ENCODE peak calls at places on chromosome 22, in seven cellular contexts. Y is NCI-H1105; S is HAP-1; R is RCC 7860; B is activated effector memory CD4-positive, alpha-beta T cell treated with Interleukin-2 at 50 U/mL for 16 hours; W is nephron progenitor cell; H is HTR-8/SVneo. C is an unnamed sample.

GRCh38 chr22:41021655-41022454 is 70.5 kb upstream of the EP300 start:
- DNase-seq in B (peak), R (peak), S (peak), W (peak), H (peak), Y (peak), C (peak)

GRCh38 chr22:26364066-26365015 is 64.7 kb upstream of the ASPHD2 start:
- DNase-seq in B (peak), H (peak), S (peak), Y (peak), R (peak), W (peak), C (peak)

GRCh38 chr22:44646668-44647067 is 55.3 kb upstream of the PRR5 start:
- DNase-seq in B (no peak), W (no peak), S (no peak), Y (no peak), H (no peak), R (no peak), C (no peak)

GRCh38 chr22:49507607-49508292 is 319.9 kb downstream of the BRD1 start:
- DNase-seq in B (no peak), R (no peak), S (no peak), H (no peak), Y (no peak), W (no peak), C (no peak)

GRCh38 chr22:48918585-48919186 is 909.0 kb downstream of the BRD1 start:
- DNase-seq in B (no peak), R (no peak), Y (peak), H (no peak), S (no peak), W (no peak), C (no peak)

GRCh38 chr22:37345863-37346514 is 63.7 kb downstream of the CYTH4 start:
- DNase-seq in R (peak), W (no peak), B (no peak), H (no peak), S (no peak), Y (peak), C (peak)

GRCh38 chr22:46124383-46125144 is 25.8 kb upstream of the PPARA start:
- DNase-seq in B (no peak), H (no peak), W (no peak), R (no peak), S (no peak), Y (no peak), C (no peak)

GRCh38 chr22:40213478-40213877 is 35.8 kb downstream of the TNRC6B start:
- DNase-seq in W (no peak), B (no peak), H (no peak), S (no peak), Y (no peak), R (no peak), C (no peak)

GRCh38 chr22:46436595-46437163 is 100.7 kb downstream of the CELSR1 start:
- DNase-seq in B (no peak), Y (no peak), H (no peak), R (peak), S (no peak), W (no peak), C (peak)

GRCh38 chr22:45163074-45163416 is 680 bp upstream of the NUP50 start:
- DNase-seq in B (no peak), W (peak), S (no peak), H (peak), Y (no peak), R (no peak), C (no peak)

GRCh38 chr22:40196628-40197027 is 18.9 kb downstream of the TNRC6B start:
- DNase-seq in R (peak), Y (no peak), W (no peak), S (no peak), B (no peak), H (peak), C (peak)

GRCh38 chr22:50218996-50219727 is 18.4 kb downstream of the SELENOO start:
- DNase-seq in R (no peak), S (peak), W (no peak), Y (peak), H (no peak), B (no peak), C (peak)

GRCh38 chr22:49966041-49966715 is 5.6 kb downstream of the PIM3 start:
- DNase-seq in R (no peak), H (no peak), S (no peak), B (no peak), W (no peak), Y (no peak), C (no peak)

GRCh38 chr22:46514592-46515207 is 22.7 kb downstream of the CELSR1 start:
- DNase-seq in W (no peak), Y (no peak), S (no peak), R (peak), H (peak), B (no peak), C (peak)

GRCh38 chr22:46060292-46061123 is 83.5 kb upstream of the WNT7B start:
- DNase-seq in R (no peak), H (no peak), Y (no peak), W (no peak), B (no peak), S (no peak), C (no peak)

GRCh38 chr22:36097880-36098279 is 62.7 kb downstream of the APOL3 start:
- DNase-seq in Y (no peak), B (no peak), S (no peak), R (no peak), H (no peak), W (no peak), C (no peak)

GRCh38 chr22:24095816-24096215 is 84.7 kb downstream of the CABIN1 start:
- DNase-seq in W (no peak), Y (no peak), S (no peak), H (no peak), R (no peak), B (no peak), C (no peak)

GRCh38 chr22:42688241-42688913 is 32.3 kb downstream of the A4GALT start:
- DNase-seq in Y (peak), H (peak), R (peak), B (no peak), S (peak), W (peak), C (peak)

GRCh38 chr22:49415219-49415951 is 412.3 kb downstream of the BRD1 start:
- DNase-seq in Y (no peak), S (no peak), H (no peak), B (no peak), W (no peak), R (no peak), C (no peak)

GRCh38 chr22:45310331-45311032 is 748 bp downstream of the FAM118A start:
- DNase-seq in R (no peak), H (no peak), W (peak), B (no peak), Y (no peak), S (no peak), C (no peak)

GRCh38 chr22:48618326-48618725 is 1209.3 kb downstream of the BRD1 start:
- DNase-seq in S (no peak), H (no peak), B (no peak), Y (no peak), R (no peak), W (no peak), C (no peak)

GRCh38 chr22:49589301-49589700 is 238.4 kb downstream of the BRD1 start:
- DNase-seq in Y (no peak), R (no peak), S (no peak), H (no peak), W (no peak), B (no peak), C (no peak)

GRCh38 chr22:45885941-45886395 is 91.0 kb downstream of the WNT7B start:
- DNase-seq in B (no peak), S (no peak), W (no peak), H (no peak), R (no peak), Y (no peak), C (no peak)

GRCh38 chr22:50340157-50340879 is 2.8 kb upstream of the PPP6R2 start:
- DNase-seq in S (peak), R (no peak), Y (no peak), H (no peak), B (no peak), W (peak), C (no peak)